ENCODE peak calls at places on chromosomes 7 and 10, in five cellular contexts. D, E, Q, J and Z are unnamed samples.
A peak's percentile ranks its signal among the peaks of the same experiment; 100 is the strongest.

GRCh38 chr10:30294506-30295280 is 54.4 kb downstream of the MTPAP start:
- DNase-seq in D (no peak), E (no peak), Q (no peak), J (no peak), Z (no peak)

GRCh38 chr10:124417846-124418725 is 637 bp downstream of the OAT start:
- DNase-seq in D (peak; percentile 39), E (peak; percentile 31), Q (peak; percentile 38), J (peak; percentile 10), Z (peak; percentile 45)

GRCh38 chr7:30831227-30831626 is 60.0 kb downstream of the MINDY4 start:
- DNase-seq in D (no peak), E (no peak), Q (no peak), J (no peak), Z (no peak)

GRCh38 chr10:79405995-79406515 is 39.4 kb downstream of the ZCCHC24 start:
- DNase-seq in D (no peak), E (no peak), Q (no peak), J (no peak), Z (no peak)

GRCh38 chr10:29535012-29535777 is 99.6 kb downstream of the SVIL start:
- DNase-seq in D (no peak), E (no peak), Q (peak; percentile 74), J (no peak), Z (no peak)

GRCh38 chr10:26909753-26910152 is 49.0 kb upstream of the ABI1 start:
- DNase-seq in D (no peak), E (no peak), Q (peak; percentile 13), J (no peak), Z (no peak)

GRCh38 chr7:113246698-113247097 is 128.3 kb upstream of the SMIM30 start:
- DNase-seq in D (no peak), E (no peak), Q (no peak), J (no peak), Z (no peak)

GRCh38 chr10:132476146-132477065 is 61.2 kb upstream of the INPP5A start:
- DNase-seq in D (no peak), E (no peak), Q (no peak), J (no peak), Z (no peak)

GRCh38 chr7:106064836-106065559 is 47.1 kb downstream of the SYPL1 start:
- DNase-seq in D (no peak), E (no peak), Q (peak; percentile 98), J (no peak), Z (no peak)

GRCh38 chr10:122019414-122019975 is 30.5 kb downstream of the TACC2 start:
- DNase-seq in D (no peak), E (no peak), Q (no peak), J (no peak), Z (no peak)

GRCh38 chr10:89171996-89172395 is 35.1 kb downstream of the CH25H start:
- DNase-seq in D (no peak), E (no peak), Q (no peak), J (no peak), Z (no peak)

GRCh38 chr7:108014747-108015682 is 12.1 kb upstream of the LAMB1 start:
- DNase-seq in D (no peak), E (no peak), Q (no peak), J (no peak), Z (no peak)

GRCh38 chr10:10830316-10831061 is 187.2 kb upstream of the CELF2 start:
- DNase-seq in D (no peak), E (no peak), Q (peak; percentile 92), J (no peak), Z (no peak)

GRCh38 chr10:11698691-11699545 is 43.3 kb upstream of the ECHDC3 start:
- DNase-seq in D (peak; percentile 46), E (no peak), Q (no peak), J (no peak), Z (no peak)

GRCh38 chr7:50362712-50363282 is 58.3 kb downstream of the IKZF1 start:
- DNase-seq in D (no peak), E (no peak), Q (no peak), J (no peak), Z (no peak)

GRCh38 chr7:151246161-151247015 is 2.1 kb downstream of the SMARCD3 start:
- DNase-seq in D (no peak), E (no peak), Q (no peak), J (no peak), Z (no peak)

GRCh38 chr10:4721994-4722753 is 103.8 kb upstream of the AKR1E2 start:
- DNase-seq in D (no peak), E (no peak), Q (peak; percentile 83), J (no peak), Z (no peak)

GRCh38 chr7:25847331-25848070 is 304.5 kb upstream of the NFE2L3 start:
- DNase-seq in D (no peak), E (no peak), Q (no peak), J (no peak), Z (no peak)

GRCh38 chr7:155495440-155496248 is 37.7 kb downstream of the EN2 start:
- DNase-seq in D (no peak), E (no peak), Q (no peak), J (no peak), Z (no peak)

GRCh38 chr10:7956508-7956907 is 98.0 kb upstream of the GATA3 start:
- DNase-seq in D (peak; percentile 8), E (no peak), Q (peak; percentile 66), J (no peak), Z (no peak)

GRCh38 chr10:69644658-69645295 is 14.7 kb downstream of the FAM241B start:
- DNase-seq in D (peak; percentile 75), E (no peak), Q (peak; percentile 21), J (peak; percentile 16), Z (peak; percentile 26)

GRCh38 chr7:70608229-70608628 is 523.7 kb upstream of the GALNT17 start:
- DNase-seq in D (no peak), E (no peak), Q (no peak), J (no peak), Z (no peak)

GRCh38 chr7:30472771-30473392 is 5.7 kb downstream of the NOD1 start:
- DNase-seq in D (no peak), E (no peak), Q (no peak), J (no peak), Z (no peak)

GRCh38 chr10:17430647-17431355 is 23.6 kb downstream of the ST8SIA6 start:
- DNase-seq in D (no peak), E (peak; percentile 64), Q (peak; percentile 64), J (no peak), Z (peak; percentile 63)

GRCh38 chr7:16636533-16637173 is 8.9 kb downstream of the ANKMY2 start:
- DNase-seq in D (no peak), E (no peak), Q (peak; percentile 64), J (no peak), Z (no peak)

GRCh38 chr10:116115233-116115632 is 157.8 kb downstream of the GFRA1 start:
- DNase-seq in D (no peak), E (no peak), Q (no peak), J (no peak), Z (no peak)